ENCODE peak calls at places on chromosomes 11 and 22, in eight cellular contexts. S is hypothalamus, R is Right ventricle myocardium superior, U is GM23248, E is GM13976, J is activated T-cell treated with anti-CD3 and anti-CD28 coated beads for 1 hour, I is cortex of kidney, G is renal cortical epithelial cell. H is an unnamed sample.

GRCh38 chr11:23903044-23903704 is 593.7 kb upstream of the LUZP2 start:
- DNase-seq in S (no peak), R (no peak), U (peak; percentile 85), E (no peak), J (no peak), I (no peak), G (peak; percentile 76), H (no peak)

GRCh38 chr22:36901411-36902142 is 11.9 kb upstream of the CSF2RB start:
- DNase-seq in S (no peak), R (no peak), U (no peak), E (peak; percentile 76), J (no peak), I (no peak), G (no peak), H (no peak)

GRCh38 chr11:118275184-118275583 is 11.1 kb upstream of the MPZL2 start:
- DNase-seq in S (no peak), R (no peak), U (no peak), E (no peak), J (no peak), I (no peak), G (peak; percentile 50), H (no peak)

GRCh38 chr11:131468565-131468964 is 98.2 kb downstream of the NTM start:
- DNase-seq in S (no peak), R (no peak), U (peak; percentile 27), E (no peak), J (no peak), I (no peak), G (no peak), H (no peak)

GRCh38 chr11:113859665-113860064 is 15.7 kb downstream of the USP28 start:
- DNase-seq in S (no peak), R (no peak), U (no peak), E (peak; percentile 39), J (no peak), I (no peak), G (peak; percentile 49), H (no peak)

GRCh38 chr11:10592331-10592730 is 23.9 kb upstream of the LYVE1 start:
- DNase-seq in S (no peak), R (no peak), U (peak; percentile 93), E (no peak), J (no peak), I (no peak), G (peak; percentile 92), H (peak; percentile 92)

GRCh38 chr11:123457187-123457770 is 27.2 kb downstream of the GRAMD1B start:
- DNase-seq in S (no peak), R (no peak), U (no peak), E (no peak), J (no peak), I (no peak), G (no peak), H (no peak)

GRCh38 chr11:64524534-64525042 is 66.4 kb upstream of the SLC22A12 start:
- DNase-seq in S (no peak), R (no peak), U (no peak), E (no peak), J (no peak), I (no peak), G (no peak), H (no peak)

GRCh38 chr22:45306139-45306538 is 3.6 kb upstream of the FAM118A start:
- DNase-seq in S (no peak), R (no peak), U (no peak), E (no peak), J (no peak), I (no peak), G (no peak), H (peak; percentile 47)

H was measured in osteoblast.